ENCODE peak calls at places on chromosomes 7 and 10, in four cellular contexts. One of them, this sample, is unnamed.

GRCh38 chr7:107115762-107116540 is 52.9 kb upstream of the HBP1 start:
- DNase-seq in left ventricle myocardium inferior: no peak
- DNase-seq in spleen: no peak
- DNase-seq in left lung: no peak
- DNase-seq in this sample: no peak

GRCh38 chr10:21953585-21954057 is 49.9 kb downstream of the DNAJC1 start:
- DNase-seq in left ventricle myocardium inferior: no peak
- DNase-seq in left lung: no peak
- DNase-seq in spleen: no peak
- DNase-seq in this sample: no peak

GRCh38 chr10:119817991-119818888 is 54.4 kb downstream of the MCMBP start:
- DNase-seq in left lung: peak
- DNase-seq in spleen: peak
- DNase-seq in left ventricle myocardium inferior: peak
- DNase-seq in this sample: peak

GRCh38 chr10:69217119-69217754 is 2.9 kb upstream of the HKDC1 start:
- DNase-seq in left ventricle myocardium inferior: no peak
- DNase-seq in left lung: no peak
- DNase-seq in spleen: no peak
- DNase-seq in this sample: no peak

GRCh38 chr7:96120856-96121255 is 201.0 kb downstream of the SLC25A13 start:
- DNase-seq in left lung: no peak
- DNase-seq in spleen: no peak
- DNase-seq in left ventricle myocardium inferior: no peak
- DNase-seq in this sample: no peak

GRCh38 chr7:73718438-73718881 is 1.0 kb downstream of the STX1A start:
- DNase-seq in spleen: no peak
- DNase-seq in left ventricle myocardium inferior: no peak
- DNase-seq in left lung: no peak
- DNase-seq in this sample: no peak

GRCh38 chr7:128123291-128124037 is 92.2 kb upstream of the LRRC4 start:
- DNase-seq in left ventricle myocardium inferior: no peak
- DNase-seq in spleen: peak
- DNase-seq in left lung: no peak
- DNase-seq in this sample: no peak

GRCh38 chr7:78702770-78703169 is 750.7 kb downstream of the MAGI2 start:
- DNase-seq in left ventricle myocardium inferior: no peak
- DNase-seq in spleen: no peak
- DNase-seq in left lung: no peak
- DNase-seq in this sample: no peak

GRCh38 chr10:43305881-43306280 is 39.0 kb upstream of the RASGEF1A start:
- DNase-seq in left ventricle myocardium inferior: no peak
- DNase-seq in left lung: no peak
- DNase-seq in spleen: no peak
- DNase-seq in this sample: no peak

GRCh38 chr7:85806321-85806720 is 619.5 kb upstream of the SEMA3D start:
- DNase-seq in left lung: no peak
- DNase-seq in left ventricle myocardium inferior: no peak
- DNase-seq in spleen: no peak
- DNase-seq in this sample: no peak

GRCh38 chr10:1101946-1102345 is 45.8 kb downstream of the WDR37 start:
- DNase-seq in left ventricle myocardium inferior: no peak
- DNase-seq in left lung: no peak
- DNase-seq in spleen: no peak
- DNase-seq in this sample: no peak

GRCh38 chr7:42233166-42233565 is 3.8 kb downstream of the GLI3 start:
- DNase-seq in left ventricle myocardium inferior: no peak
- DNase-seq in spleen: no peak
- DNase-seq in left lung: no peak
- DNase-seq in this sample: no peak

GRCh38 chr7:46257766-46258448 is 336.8 kb upstream of the IGFBP3 start:
- DNase-seq in left ventricle myocardium inferior: no peak
- DNase-seq in left lung: no peak
- DNase-seq in spleen: no peak
- DNase-seq in this sample: no peak

GRCh38 chr10:122454603-122455080 is at the start of gene ARMS2:
- DNase-seq in spleen: no peak
- DNase-seq in left ventricle myocardium inferior: no peak
- DNase-seq in left lung: no peak
- DNase-seq in this sample: no peak

GRCh38 chr10:24824124-24824523 is 100.4 kb upstream of the ARHGAP21 start:
- DNase-seq in spleen: no peak
- DNase-seq in left ventricle myocardium inferior: no peak
- DNase-seq in left lung: no peak
- DNase-seq in this sample: no peak

GRCh38 chr10:46226232-46226631 is 60.6 kb upstream of the ANTXRL start:
- DNase-seq in spleen: peak
- DNase-seq in left ventricle myocardium inferior: no peak
- DNase-seq in left lung: no peak
- DNase-seq in this sample: peak

GRCh38 chr10:14693891-14694290 is 80.8 kb downstream of the FAM107B start:
- DNase-seq in spleen: no peak
- DNase-seq in left lung: no peak
- DNase-seq in left ventricle myocardium inferior: no peak
- DNase-seq in this sample: no peak

GRCh38 chr10:14692344-14693199 is 82.1 kb downstream of the FAM107B start:
- DNase-seq in spleen: no peak
- DNase-seq in left ventricle myocardium inferior: no peak
- DNase-seq in left lung: no peak
- DNase-seq in this sample: no peak

GRCh38 chr10:14687340-14687739 is 87.4 kb downstream of the FAM107B start:
- DNase-seq in left lung: no peak
- DNase-seq in left ventricle myocardium inferior: no peak
- DNase-seq in spleen: no peak
- DNase-seq in this sample: no peak

GRCh38 chr10:14688606-14689005 is 86.1 kb downstream of the FAM107B start:
- DNase-seq in left ventricle myocardium inferior: no peak
- DNase-seq in spleen: no peak
- DNase-seq in left lung: no peak
- DNase-seq in this sample: no peak

DNA sequence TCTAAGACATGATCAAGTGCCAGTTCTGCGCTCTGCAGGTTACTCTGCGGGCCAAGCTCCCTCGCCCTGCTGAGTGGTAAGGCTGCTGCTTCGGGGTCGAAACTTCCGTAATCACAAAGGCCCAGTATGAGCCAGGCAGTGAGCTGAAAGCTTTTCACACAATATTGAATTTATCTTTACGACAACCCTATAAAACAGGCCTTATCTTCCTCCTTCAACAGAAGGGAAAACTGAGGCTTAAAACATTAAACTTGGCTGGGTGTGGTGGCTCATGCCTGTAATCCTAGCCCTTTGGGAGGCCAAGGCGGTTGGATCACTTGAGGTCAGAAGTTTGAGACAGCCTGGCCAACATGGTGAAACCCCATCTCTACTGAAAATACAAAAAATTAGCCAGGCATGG is 83.3 kb downstream of the FAM107B start:
- DNase-seq in left lung: no peak
- DNase-seq in left ventricle myocardium inferior: no peak
- DNase-seq in spleen: no peak
- DNase-seq in this sample: no peak
- H3K4me3 ChIP-seq in left lung: no peak
- H3K4me3 ChIP-seq in left ventricle myocardium inferior: no peak
- H3K4me3 ChIP-seq in spleen: no peak
- H3K4me3 ChIP-seq in this sample: no peak

GRCh38 chr10:17235136-17235535 is 7.1 kb downstream of the VIM start:
- DNase-seq in left ventricle myocardium inferior: no peak
- DNase-seq in spleen: no peak
- DNase-seq in left lung: no peak
- DNase-seq in this sample: no peak

GRCh38 chr10:17233534-17233933 is 5.5 kb downstream of the VIM start:
- DNase-seq in spleen: no peak
- DNase-seq in left lung: no peak
- DNase-seq in left ventricle myocardium inferior: peak
- DNase-seq in this sample: no peak

GRCh38 chr10:17236468-17236886 is 8.4 kb downstream of the VIM start:
- DNase-seq in left lung: no peak
- DNase-seq in spleen: no peak
- DNase-seq in left ventricle myocardium inferior: no peak
- DNase-seq in this sample: no peak

GRCh38 chr10:17232276-17232987 is 4.4 kb downstream of the VIM start:
- DNase-seq in left lung: no peak
- DNase-seq in left ventricle myocardium inferior: no peak
- DNase-seq in spleen: no peak
- DNase-seq in this sample: no peak

DNA sequence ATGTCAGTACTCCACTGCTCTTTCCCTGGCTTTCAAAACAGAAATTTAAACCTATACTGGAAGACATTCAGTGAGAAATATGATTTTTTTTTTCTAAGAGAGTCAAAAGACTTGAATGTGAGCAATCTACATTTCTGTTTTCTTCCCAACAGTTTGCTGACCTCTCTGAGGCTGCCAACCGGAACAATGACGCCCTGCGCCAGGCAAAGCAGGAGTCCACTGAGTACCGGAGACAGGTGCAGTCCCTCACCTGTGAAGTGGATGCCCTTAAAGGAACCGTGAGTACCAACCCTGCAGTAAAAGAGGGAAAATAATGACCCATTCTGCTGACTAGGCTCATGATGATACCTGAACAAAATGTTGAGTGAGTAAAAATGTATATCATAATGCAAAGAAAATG is 6.5 kb downstream of the VIM start:
- DNase-seq in left lung: no peak
- DNase-seq in spleen: no peak
- DNase-seq in left ventricle myocardium inferior: no peak
- DNase-seq in this sample: no peak
- H3K27ac ChIP-seq in left lung: peak
- H3K27ac ChIP-seq in spleen: peak
- H3K27ac ChIP-seq in left ventricle myocardium inferior: peak
- H3K27ac ChIP-seq in this sample: peak

GRCh38 chr10:129695671-129696070 is 228.6 kb downstream of the MGMT start:
- DNase-seq in left lung: no peak
- DNase-seq in left ventricle myocardium inferior: no peak
- DNase-seq in spleen: no peak
- DNase-seq in this sample: no peak
- H3K4me3 ChIP-seq in left lung: no peak
- H3K4me3 ChIP-seq in left ventricle myocardium inferior: no peak
- H3K4me3 ChIP-seq in spleen: no peak
- H3K4me3 ChIP-seq in this sample: no peak

DNA sequence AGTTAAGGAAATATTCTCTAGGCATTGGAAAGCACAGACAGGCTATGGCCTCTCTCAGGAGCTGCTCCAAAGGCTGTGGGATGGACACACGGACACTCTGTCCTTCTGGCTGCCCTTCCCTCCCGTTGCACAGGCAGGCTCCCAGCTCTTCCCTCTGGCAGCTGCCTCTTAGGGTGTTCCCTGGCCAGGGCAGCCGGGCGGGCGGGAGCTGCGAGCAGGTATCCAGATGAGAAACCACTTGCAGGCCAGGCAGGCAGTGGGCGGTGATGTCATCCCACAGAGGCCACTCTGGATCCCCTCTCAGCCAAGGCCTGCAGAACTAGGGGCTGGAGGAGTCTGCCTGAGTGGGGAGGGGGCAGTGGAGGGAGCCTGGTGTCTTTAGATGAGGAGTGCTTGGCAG is 171.9 kb downstream of the NEURL1 start:
- DNase-seq in left lung: no peak
- DNase-seq in left ventricle myocardium inferior: peak
- DNase-seq in spleen: no peak
- DNase-seq in this sample: no peak
- H3K27ac ChIP-seq in left lung: no peak
- H3K27ac ChIP-seq in left ventricle myocardium inferior: peak
- H3K27ac ChIP-seq in spleen: no peak
- H3K27ac ChIP-seq in this sample: peak

This sample was measured in suprapubic skin.